ENCODE peak calls at places on chromosomes 7 and 10, in eight cellular contexts. E is GM12892, Y is suprapubic skin, H is adrenal gland, O is ovary, C is gastrocnemius medialis, M is stomach, U is upper lobe of left lung. W is an unnamed sample.

GRCh38 chr10:3245395-3245794 is 72.8 kb upstream of the PITRM1 start:
- DNase-seq in M (no peak), C (no peak), O (no peak), U (no peak), H (no peak), E (no peak), Y (no peak), W (no peak)

GRCh38 chr7:18343047-18343446 is 152.5 kb upstream of the HDAC9 start:
- DNase-seq in Y (no peak), E (no peak), C (no peak), M (no peak), H (no peak), U (no peak), O (no peak), W (no peak)

GRCh38 chr7:104679085-104679484 is 334.9 kb upstream of the KMT2E start:
- DNase-seq in O (no peak), C (no peak), H (no peak), E (no peak), U (no peak), Y (no peak), M (no peak), W (no peak)

GRCh38 chr7:12771378-12771877 is 84.0 kb downstream of the ARL4A start:
- DNase-seq in C (peak), U (no peak), Y (no peak), E (no peak), H (peak), M (no peak), O (no peak), W (no peak)

GRCh38 chr7:19133390-19133789 is 11.8 kb downstream of the FERD3L start:
- DNase-seq in U (no peak), H (no peak), C (no peak), E (no peak), Y (no peak), M (no peak), O (no peak), W (no peak)

GRCh38 chr7:99008921-99009530 is 130.7 kb downstream of the TRRAP start:
- DNase-seq in C (no peak), Y (peak), H (no peak), M (no peak), O (no peak), E (no peak), U (no peak), W (no peak)

GRCh38 chr7:47991741-47992311 is 12.4 kb upstream of the HUS1 start:
- DNase-seq in H (peak), C (peak), E (peak), Y (peak), O (peak), U (peak), M (peak), W (peak)

GRCh38 chr7:148095066-148095465 is 495.5 kb upstream of the C7orf33 start:
- DNase-seq in Y (no peak), O (peak), H (no peak), C (no peak), E (no peak), U (no peak), M (no peak), W (no peak)

GRCh38 chr7:30142710-30143109 is 7.9 kb downstream of the MTURN start:
- DNase-seq in M (peak), O (no peak), E (no peak), C (peak), Y (no peak), U (no peak), H (no peak), W (no peak)

GRCh38 chr7:32336726-32337125 is 153.5 kb downstream of the LSM5 start:
- DNase-seq in M (no peak), E (no peak), C (no peak), O (no peak), Y (no peak), H (no peak), U (no peak), W (no peak)

GRCh38 chr7:144011458-144012230 is 11.5 kb downstream of the OR6B1 start:
- DNase-seq in M (no peak), O (no peak), U (no peak), C (no peak), H (no peak), Y (no peak), E (no peak), W (no peak)

GRCh38 chr10:121771957-121772356 is 155.9 kb downstream of the ATE1 start:
- DNase-seq in U (no peak), H (no peak), O (no peak), M (no peak), C (no peak), E (no peak), Y (no peak), W (no peak)

GRCh38 chr7:106140406-106141173 is 28.5 kb upstream of the SYPL1 start:
- DNase-seq in H (no peak), U (no peak), Y (no peak), E (no peak), O (no peak), M (no peak), C (no peak), W (no peak)

GRCh38 chr7:42493436-42494198 is 256.6 kb upstream of the GLI3 start:
- DNase-seq in M (peak), E (no peak), O (peak), Y (peak), C (peak), H (peak), U (peak), W (no peak)

GRCh38 chr10:70785190-70785589 is at the start of gene TBATA:
- DNase-seq in Y (no peak), O (no peak), U (no peak), M (no peak), C (no peak), H (no peak), E (no peak), W (no peak)

GRCh38 chr10:47048533-47048905 is 137.3 kb downstream of the PTPN20 start:
- DNase-seq in H (no peak), C (no peak), M (peak), Y (no peak), E (no peak), U (no peak), O (no peak), W (no peak)

GRCh38 chr7:19284596-19285300 is 139.5 kb upstream of the FERD3L start:
- DNase-seq in E (no peak), M (no peak), U (no peak), C (no peak), Y (no peak), H (no peak), O (no peak), W (no peak)

GRCh38 chr7:85471740-85472139 is 284.9 kb upstream of the SEMA3D start:
- DNase-seq in M (no peak), E (no peak), C (no peak), O (no peak), H (no peak), Y (no peak), U (no peak), W (no peak)

GRCh38 chr10:43203491-43204393 is 63.1 kb downstream of the RASGEF1A start:
- DNase-seq in E (peak), M (peak), Y (peak), O (peak), U (peak), C (no peak), H (peak), W (no peak)

GRCh38 chr7:29156798-29157461 is 10.6 kb upstream of the CPVL start:
- DNase-seq in U (no peak), M (no peak), E (no peak), O (no peak), C (no peak), Y (no peak), H (no peak), W (no peak)

GRCh38 chr10:123557366-123558108 is 108.6 kb upstream of the GPR26 start:
- DNase-seq in C (no peak), Y (peak), U (no peak), M (no peak), H (no peak), E (no peak), O (no peak), W (no peak)

GRCh38 chr7:28815928-28816373 is 142.2 kb downstream of the TRIL start:
- DNase-seq in O (no peak), H (no peak), C (no peak), E (no peak), U (no peak), Y (no peak), M (no peak), W (no peak)

GRCh38 chr10:92240289-92241157 is 50.4 kb downstream of the CPEB3 start:
- DNase-seq in M (peak), O (peak), C (peak), E (peak), U (no peak), Y (peak), H (peak), W (no peak)

GRCh38 chr7:55532150-55532917 is 40.0 kb downstream of the VOPP1 start:
- DNase-seq in E (no peak), Y (no peak), H (no peak), U (no peak), O (no peak), M (no peak), C (peak), W (no peak)
- TF ChIP-seq POLR2A in E (peak), Y (no peak), H (no peak), U (no peak), O (no peak), M (no peak), C (no peak), W (no peak)

GRCh38 chr10:119340893-119341235 is 133.5 kb downstream of the GRK5 start:
- DNase-seq in E (no peak), C (no peak), U (no peak), Y (no peak), O (no peak), H (no peak), M (no peak), W (no peak)
- TF ChIP-seq POLR2A in E (no peak), C (no peak), U (no peak), Y (no peak), O (no peak), H (no peak), M (no peak), W (no peak)

GRCh38 chr10:67914777-67915340 is 30.4 kb downstream of the SIRT1 start:
- DNase-seq in M (no peak), Y (no peak), H (no peak), C (no peak), O (no peak), U (no peak), E (no peak), W (no peak)
- TF ChIP-seq POLR2A in M (no peak), Y (no peak), H (no peak), C (no peak), O (no peak), U (no peak), E (no peak), W (no peak)

DNA sequence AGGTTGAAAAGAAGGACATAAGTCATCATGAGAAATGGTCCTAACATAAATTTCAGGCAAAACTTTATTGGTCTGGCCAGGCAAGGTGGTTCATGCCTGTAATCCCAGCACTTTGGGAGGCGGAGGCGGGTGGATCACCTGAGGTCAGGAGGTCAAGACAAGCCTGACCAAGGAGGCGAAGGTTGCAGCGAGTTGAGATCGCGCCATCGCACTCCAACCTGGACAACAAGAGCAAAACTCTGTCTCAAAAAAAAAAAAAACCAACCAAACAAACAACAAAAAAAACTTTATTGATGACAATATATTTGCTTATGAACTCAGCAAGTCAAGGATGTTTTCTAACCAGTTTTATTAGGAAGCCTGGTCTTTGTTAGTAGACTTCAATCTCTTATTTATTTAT is 54.6 kb upstream of the ARHGAP21 start:
- DNase-seq in Y (no peak), U (no peak), E (no peak), O (no peak), C (no peak), H (no peak), M (no peak), W (no peak)
- TF ChIP-seq POLR2A in Y (no peak), U (no peak), E (no peak), O (no peak), C (no peak), H (no peak), M (no peak), W (no peak)

W was measured in esophagus squamous epithelium.